ENCODE peak calls at places on chromosomes 6 and 20, in ten cellular contexts. One of them, this sample, is unnamed.

GRCh38 chr6:139531148-139531547 is 156.7 kb upstream of the CITED2 start:
- DNase-seq in heart left ventricle: no peak
- DNase-seq in right cardiac atrium: no peak
- DNase-seq in naive thymus-derived CD4-positive, alpha-beta T cell: no peak
- DNase-seq in A549: no peak
- DNase-seq in endothelial cell of umbilical vein: no peak
- DNase-seq in brain microvascular endothelial cell: peak
- DNase-seq in GM23248: peak
- DNase-seq in endodermal cell: no peak
- DNase-seq in effector memory CD4-positive, alpha-beta T cell: peak
- DNase-seq in this sample: no peak

GRCh38 chr6:110875548-110876169 is 1.1 kb downstream of the AMD1 start:
- DNase-seq in heart left ventricle: peak
- DNase-seq in naive thymus-derived CD4-positive, alpha-beta T cell: peak
- DNase-seq in right cardiac atrium: peak
- DNase-seq in endothelial cell of umbilical vein: peak
- DNase-seq in endodermal cell: peak
- DNase-seq in GM23248: peak
- DNase-seq in effector memory CD4-positive, alpha-beta T cell: peak
- DNase-seq in A549: peak
- DNase-seq in brain microvascular endothelial cell: no peak
- DNase-seq in this sample: peak

GRCh38 chr6:83974409-83975050 is 59.0 kb upstream of the MRAP2 start:
- DNase-seq in endothelial cell of umbilical vein: peak
- DNase-seq in heart left ventricle: no peak
- DNase-seq in right cardiac atrium: no peak
- DNase-seq in brain microvascular endothelial cell: no peak
- DNase-seq in endodermal cell: no peak
- DNase-seq in naive thymus-derived CD4-positive, alpha-beta T cell: no peak
- DNase-seq in GM23248: no peak
- DNase-seq in effector memory CD4-positive, alpha-beta T cell: no peak
- DNase-seq in A549: no peak
- DNase-seq in this sample: no peak

GRCh38 chr6:28736121-28736520 is 187.7 kb downstream of the TRIM27 start:
- DNase-seq in endodermal cell: no peak
- DNase-seq in heart left ventricle: no peak
- DNase-seq in GM23248: no peak
- DNase-seq in endothelial cell of umbilical vein: no peak
- DNase-seq in brain microvascular endothelial cell: no peak
- DNase-seq in right cardiac atrium: no peak
- DNase-seq in A549: no peak
- DNase-seq in effector memory CD4-positive, alpha-beta T cell: no peak
- DNase-seq in naive thymus-derived CD4-positive, alpha-beta T cell: no peak
- DNase-seq in this sample: no peak

GRCh38 chr6:134853111-134854055 is 96.5 kb downstream of the ALDH8A1 start:
- DNase-seq in right cardiac atrium: no peak
- DNase-seq in GM23248: peak
- DNase-seq in A549: no peak
- DNase-seq in endothelial cell of umbilical vein: no peak
- DNase-seq in effector memory CD4-positive, alpha-beta T cell: no peak
- DNase-seq in naive thymus-derived CD4-positive, alpha-beta T cell: no peak
- DNase-seq in heart left ventricle: no peak
- DNase-seq in brain microvascular endothelial cell: peak
- DNase-seq in endodermal cell: no peak
- DNase-seq in this sample: no peak

GRCh38 chr6:121436172-121436965 is 923 bp downstream of the GJA1 start:
- DNase-seq in effector memory CD4-positive, alpha-beta T cell: no peak
- DNase-seq in GM23248: peak
- DNase-seq in endothelial cell of umbilical vein: no peak
- DNase-seq in heart left ventricle: no peak
- DNase-seq in right cardiac atrium: no peak
- DNase-seq in endodermal cell: no peak
- DNase-seq in naive thymus-derived CD4-positive, alpha-beta T cell: peak
- DNase-seq in A549: peak
- DNase-seq in brain microvascular endothelial cell: no peak
- DNase-seq in this sample: no peak

GRCh38 chr6:29631860-29632731 is 887 bp downstream of the GABBR1 start:
- DNase-seq in right cardiac atrium: peak
- DNase-seq in naive thymus-derived CD4-positive, alpha-beta T cell: peak
- DNase-seq in A549: peak
- DNase-seq in endodermal cell: peak
- DNase-seq in brain microvascular endothelial cell: no peak
- DNase-seq in endothelial cell of umbilical vein: peak
- DNase-seq in effector memory CD4-positive, alpha-beta T cell: peak
- DNase-seq in heart left ventricle: peak
- DNase-seq in GM23248: peak
- DNase-seq in this sample: peak

GRCh38 chr6:43628392-43629103 is 516 bp downstream of the GTPBP2 start:
- DNase-seq in GM23248: peak
- DNase-seq in heart left ventricle: peak
- DNase-seq in effector memory CD4-positive, alpha-beta T cell: peak
- DNase-seq in right cardiac atrium: no peak
- DNase-seq in endothelial cell of umbilical vein: peak
- DNase-seq in A549: peak
- DNase-seq in brain microvascular endothelial cell: peak
- DNase-seq in endodermal cell: peak
- DNase-seq in naive thymus-derived CD4-positive, alpha-beta T cell: peak
- DNase-seq in this sample: peak

GRCh38 chr20:63453029-63453523 is 19.4 kb downstream of the KCNQ2 start:
- DNase-seq in endothelial cell of umbilical vein: no peak
- DNase-seq in effector memory CD4-positive, alpha-beta T cell: no peak
- DNase-seq in right cardiac atrium: no peak
- DNase-seq in GM23248: no peak
- DNase-seq in naive thymus-derived CD4-positive, alpha-beta T cell: no peak
- DNase-seq in heart left ventricle: no peak
- DNase-seq in endodermal cell: peak
- DNase-seq in A549: peak
- DNase-seq in brain microvascular endothelial cell: no peak
- DNase-seq in this sample: no peak

GRCh38 chr6:33927551-33927950 is 123.7 kb upstream of the MLN start:
- DNase-seq in heart left ventricle: no peak
- DNase-seq in endodermal cell: no peak
- DNase-seq in naive thymus-derived CD4-positive, alpha-beta T cell: no peak
- DNase-seq in effector memory CD4-positive, alpha-beta T cell: no peak
- DNase-seq in A549: no peak
- DNase-seq in endothelial cell of umbilical vein: no peak
- DNase-seq in right cardiac atrium: no peak
- DNase-seq in GM23248: peak
- DNase-seq in brain microvascular endothelial cell: peak
- DNase-seq in this sample: no peak

DNA sequence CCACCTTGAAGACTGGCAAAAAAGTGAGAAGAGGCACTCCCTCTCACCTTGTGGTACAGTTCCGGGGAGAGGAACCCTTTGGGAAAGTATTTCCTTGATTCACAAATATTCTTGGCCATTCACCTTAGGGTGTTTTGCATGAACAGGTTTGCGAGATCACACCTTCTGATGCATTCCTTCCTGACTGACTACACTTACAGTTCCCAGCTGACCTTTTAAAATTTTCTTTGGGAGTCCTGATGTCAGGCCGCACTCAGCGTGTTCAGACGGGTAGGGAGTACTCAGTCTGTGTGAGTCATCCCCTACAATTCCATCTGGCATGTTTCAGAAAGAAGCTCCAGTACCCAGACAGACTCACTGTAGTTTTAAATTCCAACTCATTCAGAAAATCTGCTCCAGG is 1.7 kb downstream of the ADGRF4 start:
- DNase-seq in brain microvascular endothelial cell: peak
- DNase-seq in GM23248: peak
- DNase-seq in naive thymus-derived CD4-positive, alpha-beta T cell: no peak
- DNase-seq in heart left ventricle: no peak
- DNase-seq in effector memory CD4-positive, alpha-beta T cell: no peak
- DNase-seq in right cardiac atrium: no peak
- DNase-seq in A549: peak
- DNase-seq in endothelial cell of umbilical vein: no peak
- DNase-seq in endodermal cell: no peak
- DNase-seq in this sample: no peak
- H3K27ac ChIP-seq in brain microvascular endothelial cell: no peak
- H3K27ac ChIP-seq in GM23248: no peak
- H3K27ac ChIP-seq in naive thymus-derived CD4-positive, alpha-beta T cell: no peak
- H3K27ac ChIP-seq in heart left ventricle: no peak
- H3K27ac ChIP-seq in effector memory CD4-positive, alpha-beta T cell: no peak
- H3K27ac ChIP-seq in right cardiac atrium: no peak
- H3K27ac ChIP-seq in A549: peak
- H3K27ac ChIP-seq in endothelial cell of umbilical vein: no peak
- H3K27ac ChIP-seq in endodermal cell: no peak
- H3K27ac ChIP-seq in this sample: no peak

GRCh38 chr20:43508604-43509040 is 1.1 kb downstream of the L3MBTL1 start:
- DNase-seq in right cardiac atrium: no peak
- DNase-seq in GM23248: peak
- DNase-seq in naive thymus-derived CD4-positive, alpha-beta T cell: no peak
- DNase-seq in endothelial cell of umbilical vein: no peak
- DNase-seq in effector memory CD4-positive, alpha-beta T cell: no peak
- DNase-seq in brain microvascular endothelial cell: peak
- DNase-seq in heart left ventricle: no peak
- DNase-seq in endodermal cell: peak
- DNase-seq in A549: peak
- DNase-seq in this sample: no peak

GRCh38 chr20:43511879-43512278 is 4.4 kb downstream of the L3MBTL1 start:
- DNase-seq in naive thymus-derived CD4-positive, alpha-beta T cell: no peak
- DNase-seq in heart left ventricle: no peak
- DNase-seq in endodermal cell: no peak
- DNase-seq in endothelial cell of umbilical vein: no peak
- DNase-seq in brain microvascular endothelial cell: no peak
- DNase-seq in GM23248: no peak
- DNase-seq in effector memory CD4-positive, alpha-beta T cell: no peak
- DNase-seq in A549: no peak
- DNase-seq in right cardiac atrium: no peak
- DNase-seq in this sample: no peak

GRCh38 chr20:43506238-43506637 is 1.3 kb upstream of the L3MBTL1 start:
- DNase-seq in right cardiac atrium: no peak
- DNase-seq in endothelial cell of umbilical vein: no peak
- DNase-seq in effector memory CD4-positive, alpha-beta T cell: no peak
- DNase-seq in brain microvascular endothelial cell: no peak
- DNase-seq in naive thymus-derived CD4-positive, alpha-beta T cell: no peak
- DNase-seq in heart left ventricle: no peak
- DNase-seq in endodermal cell: no peak
- DNase-seq in A549: no peak
- DNase-seq in GM23248: no peak
- DNase-seq in this sample: no peak

GRCh38 chr20:43507150-43508080 is at the start of gene L3MBTL1:
- DNase-seq in A549: peak
- DNase-seq in brain microvascular endothelial cell: no peak
- DNase-seq in effector memory CD4-positive, alpha-beta T cell: no peak
- DNase-seq in right cardiac atrium: peak
- DNase-seq in endothelial cell of umbilical vein: peak
- DNase-seq in endodermal cell: peak
- DNase-seq in GM23248: peak
- DNase-seq in heart left ventricle: peak
- DNase-seq in naive thymus-derived CD4-positive, alpha-beta T cell: no peak
- DNase-seq in this sample: no peak

DNA sequence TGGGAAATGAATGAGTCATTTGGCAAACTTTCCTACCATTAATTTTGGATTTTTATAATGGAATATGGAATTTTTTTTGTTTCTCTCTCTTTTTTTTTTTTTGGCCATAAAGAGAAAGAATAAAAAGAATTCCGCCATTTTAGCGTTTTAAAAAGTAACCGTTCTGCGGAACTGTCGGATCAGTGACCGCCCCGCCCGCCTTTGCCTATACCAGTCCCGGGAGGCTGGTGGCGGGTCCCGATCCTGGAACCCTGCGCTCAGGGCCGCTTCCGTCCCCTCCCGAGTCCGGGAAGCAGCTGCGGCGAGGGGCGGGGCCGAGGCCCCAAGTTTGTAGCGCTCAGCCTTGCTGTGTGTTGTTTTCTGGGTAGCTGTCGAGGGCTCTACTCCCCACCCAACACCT is 609 bp downstream of the L3MBTL1 start:
- DNase-seq in naive thymus-derived CD4-positive, alpha-beta T cell: no peak
- DNase-seq in heart left ventricle: no peak
- DNase-seq in brain microvascular endothelial cell: no peak
- DNase-seq in effector memory CD4-positive, alpha-beta T cell: no peak
- DNase-seq in right cardiac atrium: peak
- DNase-seq in A549: no peak
- DNase-seq in endodermal cell: peak
- DNase-seq in endothelial cell of umbilical vein: no peak
- DNase-seq in GM23248: no peak
- DNase-seq in this sample: no peak
- H3K4me3 ChIP-seq in naive thymus-derived CD4-positive, alpha-beta T cell: peak
- H3K4me3 ChIP-seq in heart left ventricle: peak
- H3K4me3 ChIP-seq in brain microvascular endothelial cell: peak
- H3K4me3 ChIP-seq in effector memory CD4-positive, alpha-beta T cell: peak
- H3K4me3 ChIP-seq in right cardiac atrium: peak
- H3K4me3 ChIP-seq in A549: peak
- H3K4me3 ChIP-seq in endodermal cell: peak
- H3K4me3 ChIP-seq in endothelial cell of umbilical vein: peak
- H3K4me3 ChIP-seq in GM23248: peak
- H3K4me3 ChIP-seq in this sample: no peak

GRCh38 chr6:36629792-36630191 is 35.6 kb downstream of the SRSF3 start:
- DNase-seq in naive thymus-derived CD4-positive, alpha-beta T cell: no peak
- DNase-seq in heart left ventricle: no peak
- DNase-seq in endodermal cell: no peak
- DNase-seq in endothelial cell of umbilical vein: no peak
- DNase-seq in A549: no peak
- DNase-seq in brain microvascular endothelial cell: no peak
- DNase-seq in right cardiac atrium: no peak
- DNase-seq in effector memory CD4-positive, alpha-beta T cell: no peak
- DNase-seq in GM23248: no peak
- DNase-seq in this sample: no peak
- H3K27ac ChIP-seq in naive thymus-derived CD4-positive, alpha-beta T cell: no peak
- H3K27ac ChIP-seq in heart left ventricle: no peak
- H3K27ac ChIP-seq in endodermal cell: no peak
- H3K27ac ChIP-seq in endothelial cell of umbilical vein: no peak
- H3K27ac ChIP-seq in A549: no peak
- H3K27ac ChIP-seq in brain microvascular endothelial cell: no peak
- H3K27ac ChIP-seq in right cardiac atrium: no peak
- H3K27ac ChIP-seq in effector memory CD4-positive, alpha-beta T cell: no peak
- H3K27ac ChIP-seq in GM23248: no peak
- H3K27ac ChIP-seq in this sample: no peak

GRCh38 chr20:61308171-61308795 is 56.2 kb downstream of the CDH4 start:
- DNase-seq in A549: no peak
- DNase-seq in right cardiac atrium: no peak
- DNase-seq in effector memory CD4-positive, alpha-beta T cell: no peak
- DNase-seq in endothelial cell of umbilical vein: no peak
- DNase-seq in endodermal cell: no peak
- DNase-seq in naive thymus-derived CD4-positive, alpha-beta T cell: no peak
- DNase-seq in brain microvascular endothelial cell: no peak
- DNase-seq in GM23248: peak
- DNase-seq in heart left ventricle: no peak
- DNase-seq in this sample: no peak

GRCh38 chr20:61312909-61313308 is 60.8 kb downstream of the CDH4 start:
- DNase-seq in endothelial cell of umbilical vein: no peak
- DNase-seq in effector memory CD4-positive, alpha-beta T cell: no peak
- DNase-seq in right cardiac atrium: no peak
- DNase-seq in A549: no peak
- DNase-seq in endodermal cell: no peak
- DNase-seq in heart left ventricle: no peak
- DNase-seq in naive thymus-derived CD4-positive, alpha-beta T cell: no peak
- DNase-seq in GM23248: no peak
- DNase-seq in brain microvascular endothelial cell: no peak
- DNase-seq in this sample: no peak

GRCh38 chr20:61311656-61312387 is 59.8 kb downstream of the CDH4 start:
- DNase-seq in endodermal cell: no peak
- DNase-seq in right cardiac atrium: no peak
- DNase-seq in A549: no peak
- DNase-seq in GM23248: no peak
- DNase-seq in brain microvascular endothelial cell: no peak
- DNase-seq in heart left ventricle: no peak
- DNase-seq in endothelial cell of umbilical vein: no peak
- DNase-seq in effector memory CD4-positive, alpha-beta T cell: no peak
- DNase-seq in naive thymus-derived CD4-positive, alpha-beta T cell: no peak
- DNase-seq in this sample: no peak

GRCh38 chr20:61313396-61313795 is 61.3 kb downstream of the CDH4 start:
- DNase-seq in endodermal cell: no peak
- DNase-seq in GM23248: no peak
- DNase-seq in A549: no peak
- DNase-seq in brain microvascular endothelial cell: no peak
- DNase-seq in endothelial cell of umbilical vein: no peak
- DNase-seq in naive thymus-derived CD4-positive, alpha-beta T cell: no peak
- DNase-seq in effector memory CD4-positive, alpha-beta T cell: no peak
- DNase-seq in right cardiac atrium: no peak
- DNase-seq in heart left ventricle: no peak
- DNase-seq in this sample: no peak

GRCh38 chr20:61310954-61311353 is 58.9 kb downstream of the CDH4 start:
- DNase-seq in endothelial cell of umbilical vein: no peak
- DNase-seq in right cardiac atrium: no peak
- DNase-seq in endodermal cell: no peak
- DNase-seq in heart left ventricle: no peak
- DNase-seq in GM23248: no peak
- DNase-seq in effector memory CD4-positive, alpha-beta T cell: no peak
- DNase-seq in A549: peak
- DNase-seq in brain microvascular endothelial cell: no peak
- DNase-seq in naive thymus-derived CD4-positive, alpha-beta T cell: no peak
- DNase-seq in this sample: no peak
- H3K4me3 ChIP-seq in endothelial cell of umbilical vein: no peak
- H3K4me3 ChIP-seq in right cardiac atrium: no peak
- H3K4me3 ChIP-seq in endodermal cell: no peak
- H3K4me3 ChIP-seq in heart left ventricle: no peak
- H3K4me3 ChIP-seq in GM23248: no peak
- H3K4me3 ChIP-seq in effector memory CD4-positive, alpha-beta T cell: no peak
- H3K4me3 ChIP-seq in A549: no peak
- H3K4me3 ChIP-seq in brain microvascular endothelial cell: no peak
- H3K4me3 ChIP-seq in naive thymus-derived CD4-positive, alpha-beta T cell: no peak
- H3K4me3 ChIP-seq in this sample: no peak

This sample was measured in DND-41.